ENCODE peak calls at places on chromosome 4, in nine cellular contexts. F is RPMI8226; H is psoas muscle; M is naive thymus-derived CD4-positive, alpha-beta T cell; C is M059J; T is stimulated activated CD4-positive, alpha-beta T cell treated with anti-CD3 and anti-CD28 coated beads, Interleukin-4, amount 100 ng/mL, for 48 hours; X is cerebellum; L is Caki2; V is hypothalamus. Y is an unnamed sample.
A peak's percentile ranks its signal among the peaks of the same experiment; 100 is the strongest.

GRCh38 chr4:141346144-141346543 is 125.4 kb downstream of the ZNF330 start:
- DNase-seq in F (no peak), H (no peak), M (no peak), C (peak; percentile 54), T (no peak), X (peak; percentile 24), L (peak; percentile 43), V (peak; percentile 12), Y (no peak)

GRCh38 chr4:24642941-24643628 is 58.7 kb upstream of the DHX15 start:
- DNase-seq in F (no peak), H (no peak), M (no peak), C (peak; percentile 73), T (no peak), X (no peak), L (peak; percentile 87), V (no peak), Y (no peak)

GRCh38 chr4:99642725-99643489 is 14.7 kb downstream of the C4orf54 start:
- DNase-seq in F (no peak), H (peak; percentile 62), M (no peak), C (no peak), T (no peak), X (peak; percentile 1), L (no peak), V (peak; percentile 58), Y (peak; percentile 96)

GRCh38 chr4:66252291-66252690 is 582.0 kb upstream of the EPHA5 start:
- DNase-seq in F (no peak), H (no peak), M (no peak), C (no peak), T (no peak), X (no peak), L (no peak), V (no peak), Y (no peak)

GRCh38 chr4:242121-242848 is 63.0 kb downstream of the ZNF732 start:
- DNase-seq in F (peak; percentile 75), H (peak; percentile 40), M (peak; percentile 80), C (peak; percentile 77), T (peak; percentile 36), X (peak; percentile 51), L (no peak), V (peak; percentile 63), Y (peak; percentile 50)

GRCh38 chr4:180197471-180197870 is 2045.7 kb upstream of the TENM3 start:
- DNase-seq in F (no peak), H (no peak), M (no peak), C (no peak), T (no peak), X (no peak), L (no peak), V (no peak), Y (no peak)

GRCh38 chr4:89243741-89244252 is 63.8 kb downstream of the GPRIN3 start:
- DNase-seq in F (no peak), H (no peak), M (no peak), C (no peak), T (no peak), X (no peak), L (no peak), V (no peak), Y (no peak)

GRCh38 chr4:23931489-23931830 is 41.6 kb upstream of the PPARGC1A start:
- DNase-seq in F (no peak), H (no peak), M (no peak), C (peak; percentile 15), T (no peak), X (no peak), L (no peak), V (no peak), Y (no peak)

GRCh38 chr4:123997116-123997515 is 600.5 kb downstream of the SPRY1 start:
- DNase-seq in F (no peak), H (no peak), M (no peak), C (peak; percentile 40), T (no peak), X (no peak), L (no peak), V (no peak), Y (no peak)

GRCh38 chr4:15774020-15774420 is 4.1 kb upstream of the CD38 start:
- DNase-seq in F (no peak), H (no peak), M (no peak), C (peak; percentile 77), T (no peak), X (no peak), L (no peak), V (no peak), Y (no peak)

GRCh38 chr4:18815779-18816173 is 794.2 kb upstream of the LCORL start:
- DNase-seq in F (no peak), H (no peak), M (no peak), C (peak; percentile 5), T (no peak), X (no peak), L (no peak), V (no peak), Y (no peak)

GRCh38 chr4:72531768-72532290 is 37.2 kb downstream of the ADAMTS3 start:
- DNase-seq in F (no peak), H (no peak), M (no peak), C (no peak), T (no peak), X (no peak), L (no peak), V (no peak), Y (no peak)

GRCh38 chr4:5137226-5137625 is 85.9 kb downstream of the STK32B start:
- DNase-seq in F (no peak), H (no peak), M (no peak), C (no peak), T (no peak), X (no peak), L (no peak), V (no peak), Y (no peak)

GRCh38 chr4:72568959-72569718 is at the start of gene ADAMTS3:
- DNase-seq in F (peak; percentile 2), H (peak; percentile 46), M (no peak), C (peak; percentile 33), T (no peak), X (peak; percentile 6), L (peak; percentile 85), V (peak; percentile 4), Y (peak; percentile 65)

GRCh38 chr4:13541176-13541604 is 3.1 kb downstream of the NKX3-2 start:
- DNase-seq in F (no peak), H (no peak), M (no peak), C (no peak), T (no peak), X (no peak), L (no peak), V (no peak), Y (no peak)

GRCh38 chr4:38982356-38983095 is 49.7 kb downstream of the TMEM156 start:
- DNase-seq in F (no peak), H (no peak), M (no peak), C (no peak), T (no peak), X (no peak), L (no peak), V (no peak), Y (no peak)

GRCh38 chr4:1113311-1114009 is at the start of gene RNF212:
- DNase-seq in F (no peak), H (peak; percentile 25), M (peak; percentile 57), C (peak; percentile 54), T (peak; percentile 19), X (peak; percentile 49), L (no peak), V (no peak), Y (no peak)

GRCh38 chr4:150385606-150386005 is 196.3 kb upstream of the MAB21L2 start:
- DNase-seq in F (no peak), H (no peak), M (no peak), C (peak; percentile 93), T (no peak), X (no peak), L (no peak), V (peak; percentile 6), Y (no peak)

GRCh38 chr4:7202391-7202790 is 10.1 kb downstream of the SORCS2 start:
- DNase-seq in F (no peak), H (no peak), M (no peak), C (no peak), T (no peak), X (no peak), L (no peak), V (no peak), Y (no peak)

GRCh38 chr4:128601992-128602695 is 207.4 kb upstream of the JADE1 start:
- DNase-seq in F (no peak), H (no peak), M (no peak), C (peak; percentile 79), T (no peak), X (no peak), L (no peak), V (peak; percentile 65), Y (no peak)

GRCh38 chr4:134216436-134216835 is 14.8 kb upstream of the PABPC4L start:
- DNase-seq in F (no peak), H (no peak), M (no peak), C (peak; percentile 68), T (no peak), X (no peak), L (peak; percentile 41), V (no peak), Y (no peak)

GRCh38 chr4:52968241-52968640 is 106.1 kb downstream of the RASL11B start:
- DNase-seq in F (no peak), H (no peak), M (no peak), C (no peak), T (no peak), X (no peak), L (no peak), V (no peak), Y (no peak)

GRCh38 chr4:118082182-118082581 is 47.9 kb downstream of the NDST3 start:
- DNase-seq in F (no peak), H (no peak), M (no peak), C (no peak), T (no peak), X (no peak), L (no peak), V (no peak), Y (no peak)

GRCh38 chr4:1381181-1381621 is 25.0 kb downstream of the NKX1-1 start:
- DNase-seq in F (no peak), H (peak; percentile 10), M (no peak), C (no peak), T (no peak), X (no peak), L (no peak), V (no peak), Y (no peak)

GRCh38 chr4:5051692-5052423 is 578 bp downstream of the STK32B start:
- DNase-seq in F (no peak), H (peak; percentile 28), M (no peak), C (no peak), T (no peak), X (no peak), L (no peak), V (no peak), Y (peak; percentile 25)

GRCh38 chr4:38724507-38724808 is 58.3 kb downstream of the TLR10 start:
- DNase-seq in F (no peak), H (no peak), M (no peak), C (no peak), T (no peak), X (no peak), L (no peak), V (no peak), Y (no peak)

GRCh38 chr4:5707366-5708133 is 809 bp downstream of the EVC2 start:
- DNase-seq in F (no peak), H (no peak), M (no peak), C (no peak), T (no peak), X (no peak), L (no peak), V (no peak), Y (no peak)

GRCh38 chr4:75939890-75940691 is 722 bp downstream of the NAAA start:
- DNase-seq in F (peak; percentile 74), H (peak; percentile 79), M (peak; percentile 64), C (no peak), T (peak; percentile 78), X (peak; percentile 67), L (peak; percentile 67), V (peak; percentile 45), Y (peak; percentile 85)

GRCh38 chr4:158496030-158496741 is 25.5 kb upstream of the RXFP1 start:
- DNase-seq in F (peak; percentile 17), H (peak; percentile 7), M (peak; percentile 1), C (peak; percentile 26), T (peak; percentile 5), X (no peak), L (no peak), V (no peak), Y (peak; percentile 24)

GRCh38 chr4:156132196-156132595 is 178.5 kb upstream of the CTSO start:
- DNase-seq in F (no peak), H (no peak), M (no peak), C (no peak), T (no peak), X (no peak), L (no peak), V (no peak), Y (no peak)

GRCh38 chr4:69888336-69888735 is 28.4 kb upstream of the SULT1E1 start:
- DNase-seq in F (peak; percentile 4), H (no peak), M (no peak), C (no peak), T (no peak), X (no peak), L (no peak), V (no peak), Y (no peak)

Y was measured in right lobe of liver.